ENCODE peak calls at places on chromosomes 2 and 18, in four cellular contexts. F is HepG2, W is K562, Q is H1. B is an unnamed sample.

GRCh38 chr2:153819501-153819900 is 52.2 kb upstream of the GALNT13 start:
- DNase-seq in W (no peak), F (no peak), Q (no peak), B (peak; percentile 14)

GRCh38 chr2:240437181-240437860 is 1.9 kb downstream of the GPC1 start:
- DNase-seq in F (no peak), W (no peak), Q (no peak), B (no peak)

GRCh38 chr2:157223624-157224205 is 33.8 kb upstream of the GALNT5 start:
- DNase-seq in F (no peak), W (no peak), Q (no peak), B (no peak)

GRCh38 chr2:119228136-119228535 is 4.5 kb downstream of the STEAP3 start:
- DNase-seq in Q (no peak), F (no peak), W (no peak), B (no peak)

GRCh38 chr2:15754703-15755099 is 163.0 kb downstream of the DDX1 start:
- DNase-seq in W (no peak), Q (no peak), F (no peak), B (no peak)

GRCh38 chr2:127515383-127515915 is 10.8 kb downstream of the IWS1 start:
- DNase-seq in W (no peak), F (no peak), Q (no peak), B (no peak)

GRCh38 chr2:2056531-2056930 is 274.5 kb downstream of the MYT1L start:
- DNase-seq in F (no peak), Q (no peak), W (no peak), B (no peak)

GRCh38 chr2:28751956-28752607 is 452 bp downstream of the PPP1CB start:
- DNase-seq in Q (no peak), W (peak; percentile 58), F (no peak), B (peak; percentile 74)

GRCh38 chr2:70002241-70002896 is 40.9 kb upstream of the ASPRV1 start:
- DNase-seq in Q (no peak), F (no peak), W (no peak), B (no peak)

GRCh38 chr2:62286089-62286785 is 90.3 kb downstream of the B3GNT2 start:
- DNase-seq in Q (no peak), F (no peak), W (no peak), B (no peak)

GRCh38 chr2:70931376-70932000 is 4.2 kb upstream of the ATP6V1B1 start:
- DNase-seq in F (no peak), W (no peak), Q (no peak), B (no peak)

GRCh38 chr2:36618381-36618780 is 20.4 kb upstream of the FEZ2 start:
- DNase-seq in F (peak; percentile 83), W (peak; percentile 73), Q (peak; percentile 15), B (peak; percentile 66)

GRCh38 chr2:165601866-165602636 is 132.6 kb downstream of the CSRNP3 start:
- DNase-seq in F (no peak), W (no peak), Q (no peak), B (no peak)

DNA sequence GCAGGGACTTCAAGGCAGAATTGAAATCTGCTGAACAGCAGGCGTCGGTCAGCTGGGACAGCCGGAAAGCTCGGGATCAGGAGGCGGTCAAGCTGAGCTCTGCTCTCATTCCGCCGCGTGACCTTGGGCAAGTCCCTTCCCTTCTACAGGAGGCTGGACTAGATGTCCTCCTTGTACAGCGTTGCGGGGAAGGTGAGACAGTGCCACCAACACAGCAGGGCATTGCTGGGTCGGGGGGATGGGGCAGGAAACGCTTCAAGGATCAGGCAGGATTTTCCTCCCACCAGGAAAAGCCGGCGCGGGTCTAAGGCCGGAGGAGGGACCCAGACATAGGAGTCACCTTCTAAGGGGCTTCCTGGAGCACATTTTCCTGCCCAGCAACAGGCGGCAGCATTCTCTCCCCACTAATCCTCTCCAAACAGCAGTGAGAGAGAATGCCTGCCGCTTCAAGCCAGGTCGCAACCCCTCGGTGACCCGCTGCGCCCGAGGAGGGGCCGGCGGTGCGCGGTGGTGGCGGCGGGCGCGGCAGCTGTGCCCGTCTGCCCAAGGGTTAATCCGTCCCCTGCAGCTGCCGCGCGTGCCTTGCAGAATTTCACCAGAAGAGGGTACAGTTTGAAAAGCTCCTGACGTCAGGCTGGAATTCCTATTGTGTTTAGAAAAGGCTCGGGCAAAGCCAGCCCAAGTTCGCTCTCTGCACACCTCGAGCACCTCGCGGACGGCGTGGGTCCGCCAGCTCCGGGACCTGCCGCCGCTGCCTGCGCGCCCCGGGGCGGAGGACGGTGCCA is at the start of gene KCNF1:
- DNase-seq in F (peak; percentile 68), W (no peak), Q (no peak), B (peak; percentile 62)
- TF ChIP-seq ATF2 in F (no peak), W (no peak), Q (peak; percentile 19), B (no peak)

GRCh38 chr2:42843611-42844010 is 51.2 kb upstream of the HAAO start:
- DNase-seq in W (no peak), F (no peak), Q (no peak), B (no peak)
- TF ChIP-seq ATF2 in W (no peak), F (no peak), Q (no peak), B (no peak)

DNA sequence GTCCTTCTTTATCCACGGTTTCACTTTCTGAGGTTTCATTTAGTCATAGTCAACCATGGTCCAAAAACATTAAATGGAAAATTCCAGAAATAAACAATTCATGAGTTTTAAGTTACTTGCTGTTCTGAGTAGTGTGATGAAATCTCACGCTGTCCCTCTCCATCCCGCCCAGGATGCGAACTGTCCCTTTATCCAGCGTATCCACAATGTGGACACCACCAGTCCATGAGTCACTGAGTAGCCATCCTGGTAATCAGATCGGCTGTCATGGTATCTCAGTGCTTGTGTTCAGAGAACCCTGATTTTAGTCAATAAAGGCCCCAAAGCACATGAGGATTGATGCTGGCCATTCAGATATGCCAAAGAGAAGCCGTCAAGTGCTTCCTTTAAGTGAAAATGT is 3.7 kb downstream of the SP140L start:
- DNase-seq in F (no peak), Q (no peak), W (no peak), B (no peak)
- TF ChIP-seq ATF2 in F (no peak), Q (no peak), W (no peak), B (no peak)

GRCh38 chr18:49819768-49820662 is 6.7 kb upstream of the ACAA2 start:
- DNase-seq in W (no peak), Q (no peak), F (no peak), B (no peak)
- TF ChIP-seq ATF2 in W (no peak), Q (no peak), F (no peak), B (no peak)

GRCh38 chr2:180677928-180678327 is 302.5 kb upstream of the UBE2E3 start:
- DNase-seq in Q (no peak), W (no peak), F (no peak), B (no peak)
- TF ChIP-seq ATF2 in Q (no peak), W (no peak), F (no peak), B (no peak)